ENCODE peak calls at places on chromosomes 16 and 17, in ten cellular contexts. N is osteocyte; U is HFF-Myc; S is HTR-8/SVneo; Z is NCI-H1436; T is anterior cingulate cortex; G is AG04450; E is activated CD4-positive, alpha-beta T cell treated with anti-CD3 and anti-CD28 coated beads, Interleukin-2, amount 50 U/mL, for 1 hour; K is activated T-helper 1 cell treated with anti-CD3 and anti-CD28 coated beads, Interleukin-2, amount 50 U/mL, for 16 hours; O is KG1. V is an unnamed sample.

GRCh38 chr16:386641-387156 is 4.9 kb upstream of the PGAP6 start:
- DNase-seq in S (no peak), O (no peak), N (no peak), Z (no peak), G (no peak), E (no peak), U (no peak), K (no peak), T (no peak), V (no peak)

GRCh38 chr17:10109146-10109545 is 89.3 kb downstream of the GAS7 start:
- DNase-seq in N (no peak), S (no peak), T (no peak), Z (no peak), U (no peak), O (no peak), K (no peak), E (no peak), G (no peak), V (no peak)

GRCh38 chr17:83009414-83010322 is 69.7 kb upstream of the METRNL start:
- DNase-seq in S (no peak), K (no peak), U (no peak), O (no peak), T (no peak), N (no peak), G (no peak), Z (no peak), E (no peak), V (no peak)

GRCh38 chr16:89723279-89724250 is 2.2 kb downstream of the ZNF276 start:
- DNase-seq in E (peak; percentile 78), O (no peak), T (peak; percentile 56), Z (no peak), N (no peak), G (no peak), K (peak; percentile 55), S (no peak), U (no peak), V (no peak)

GRCh38 chr17:79980246-79981043 is 55.2 kb downstream of the TBC1D16 start:
- DNase-seq in K (no peak), G (no peak), O (no peak), U (no peak), T (no peak), S (no peak), Z (no peak), N (no peak), E (no peak), V (no peak)

GRCh38 chr17:67689534-67690177 is 28.1 kb upstream of the NOL11 start:
- DNase-seq in N (no peak), U (peak; percentile 43), T (no peak), G (peak; percentile 21), E (peak; percentile 36), Z (peak; percentile 80), S (peak; percentile 86), O (peak; percentile 54), K (peak; percentile 10), V (peak; percentile 69)

GRCh38 chr16:8788578-8789172 is 8.8 kb downstream of the TMEM186 start:
- DNase-seq in E (no peak), S (no peak), N (no peak), G (no peak), Z (no peak), T (no peak), O (no peak), K (no peak), U (no peak), V (peak; percentile 33)

GRCh38 chr17:82520041-82520910 is 744 bp downstream of the FOXK2 start:
- DNase-seq in O (no peak), G (no peak), U (no peak), Z (no peak), N (no peak), S (no peak), K (peak; percentile 29), T (no peak), E (peak; percentile 33), V (no peak)

GRCh38 chr17:39177256-39177655 is 11.3 kb upstream of the ARL5C start:
- DNase-seq in E (no peak), O (no peak), K (no peak), T (no peak), N (no peak), U (no peak), G (no peak), S (no peak), Z (no peak), V (no peak)

GRCh38 chr17:70642059-70642458 is 472.7 kb downstream of the KCNJ2 start:
- DNase-seq in G (no peak), Z (no peak), T (no peak), E (no peak), O (no peak), S (no peak), K (no peak), U (no peak), N (no peak), V (no peak)

GRCh38 chr16:58518980-58519368 is 3.7 kb downstream of the SETD6 start:
- DNase-seq in Z (no peak), S (no peak), G (no peak), U (no peak), K (no peak), N (no peak), O (no peak), E (no peak), T (no peak), V (no peak)

GRCh38 chr17:2946130-2946529 is 117.3 kb downstream of the OR1D5 start:
- DNase-seq in G (no peak), Z (no peak), O (no peak), T (no peak), N (no peak), E (no peak), K (no peak), S (no peak), U (no peak), V (no peak)

GRCh38 chr17:2090804-2091534 is 36.1 kb downstream of the HIC1 start:
- DNase-seq in G (peak; percentile 82), O (no peak), Z (no peak), T (no peak), E (no peak), K (no peak), U (peak; percentile 91), N (no peak), S (peak; percentile 94), V (no peak)

GRCh38 chr17:5424909-5425308 is 4.9 kb downstream of the RPAIN start:
- DNase-seq in T (no peak), Z (no peak), S (no peak), O (no peak), G (no peak), N (no peak), K (no peak), U (no peak), E (no peak), V (no peak)